ENCODE peak calls at places on chromosomes 13 and 19, in four cellular contexts. I is tibial nerve, Q is HCT116, X is coronary artery. R is an unnamed sample.

GRCh38 chr13:28128926-28129325 is 9.4 kb upstream of the PAN3 start:
- DNase-seq in I (no peak), X (no peak), Q (no peak), R (no peak)

GRCh38 chr13:40874138-40874776 is 84.8 kb downstream of the SLC25A15 start:
- DNase-seq in Q (no peak), I (no peak), X (no peak), R (peak)

GRCh38 chr13:32903720-32904119 is 112.5 kb upstream of the KL start:
- DNase-seq in X (no peak), I (no peak), Q (no peak), R (no peak)

GRCh38 chr13:111661052-111661451 is 340.6 kb downstream of the TEX29 start:
- DNase-seq in I (no peak), X (peak), Q (no peak), R (no peak)

GRCh38 chr19:46412034-46412982 is 1.1 kb downstream of the CCDC8 start:
- DNase-seq in I (no peak), Q (no peak), X (no peak), R (no peak)

GRCh38 chr13:85974604-85975366 is 175.6 kb upstream of the SLITRK6 start:
- DNase-seq in X (no peak), I (no peak), Q (no peak), R (no peak)

GRCh38 chr13:50592412-50593145 is 250.9 kb downstream of the DLEU7 start:
- DNase-seq in Q (no peak), I (no peak), X (no peak), R (peak)

GRCh38 chr19:13022859-13023636 is 27.8 kb downstream of the NFIX start:
- DNase-seq in I (peak), Q (no peak), X (peak), R (peak)

GRCh38 chr13:113923376-113924063 is 50.4 kb downstream of the C13orf46 start:
- DNase-seq in Q (no peak), X (peak), I (peak), R (no peak)

GRCh38 chr19:51926426-51926783 is 867 bp upstream of the ZNF613 start:
- DNase-seq in I (no peak), Q (no peak), X (no peak), R (no peak)

GRCh38 chr19:44745386-44745831 is 3.1 kb upstream of the BCL3 start:
- DNase-seq in Q (peak), I (peak), X (no peak), R (peak)

GRCh38 chr19:38068851-38069250 is 155.2 kb downstream of the DPF1 start:
- DNase-seq in X (no peak), I (no peak), Q (no peak), R (no peak)

GRCh38 chr13:108594153-108594552 is 35.3 kb upstream of the MYO16 start:
- DNase-seq in X (no peak), Q (no peak), I (no peak), R (no peak)

GRCh38 chr13:24683833-24684599 is 3.8 kb downstream of the ATP12A start:
- DNase-seq in Q (peak), I (peak), X (no peak), R (peak)

GRCh38 chr19:46115396-46116109 is 8.9 kb downstream of the IGFL3 start:
- DNase-seq in X (no peak), Q (peak), I (no peak), R (peak)

GRCh38 chr13:85091835-85092234 is 707.4 kb downstream of the SLITRK6 start:
- DNase-seq in Q (no peak), I (no peak), X (no peak), R (no peak)

GRCh38 chr13:114264886-114265611 is 16.4 kb upstream of the UPF3A start:
- DNase-seq in I (no peak), X (no peak), Q (no peak), R (no peak)

GRCh38 chr13:111531505-111531904 is 211.1 kb downstream of the TEX29 start:
- DNase-seq in Q (peak), I (no peak), X (peak), R (no peak)

GRCh38 chr13:23822252-23822824 is 66.9 kb downstream of the MIPEP start:
- DNase-seq in X (no peak), Q (no peak), I (no peak), R (peak)

GRCh38 chr19:33630880-33631627 is 9.3 kb downstream of the CHST8 start:
- DNase-seq in Q (no peak), X (peak), I (no peak), R (no peak)

GRCh38 chr19:41588497-41589209 is 12.7 kb downstream of the CEACAM21 start:
- DNase-seq in X (no peak), I (no peak), Q (no peak), R (peak)

GRCh38 chr13:30928971-30929370 is 3.5 kb upstream of the TEX26 start:
- DNase-seq in X (no peak), I (no peak), Q (no peak), R (no peak)

GRCh38 chr13:61664821-61665705 is 249.4 kb upstream of the PCDH20 start:
- DNase-seq in I (no peak), Q (peak), X (no peak), R (no peak)

GRCh38 chr13:44238011-44238421 is 135.6 kb upstream of the SERP2 start:
- DNase-seq in Q (no peak), I (no peak), X (no peak), R (peak)

GRCh38 chr13:39415403-39415802 is 187.6 kb downstream of the LHFPL6 start:
- DNase-seq in Q (peak), X (peak), I (no peak), R (peak)

GRCh38 chr19:17488593-17489391 is 18.5 kb downstream of the SLC27A1 start:
- DNase-seq in I (no peak), X (no peak), Q (peak), R (no peak)

GRCh38 chr19:19474950-19475781 is 40.2 kb downstream of the TSSK6 start:
- DNase-seq in I (no peak), Q (no peak), X (no peak), R (no peak)

GRCh38 chr13:73874460-73874859 is 259.7 kb downstream of the KLF12 start:
- DNase-seq in I (no peak), X (no peak), Q (no peak), R (no peak)

DNA sequence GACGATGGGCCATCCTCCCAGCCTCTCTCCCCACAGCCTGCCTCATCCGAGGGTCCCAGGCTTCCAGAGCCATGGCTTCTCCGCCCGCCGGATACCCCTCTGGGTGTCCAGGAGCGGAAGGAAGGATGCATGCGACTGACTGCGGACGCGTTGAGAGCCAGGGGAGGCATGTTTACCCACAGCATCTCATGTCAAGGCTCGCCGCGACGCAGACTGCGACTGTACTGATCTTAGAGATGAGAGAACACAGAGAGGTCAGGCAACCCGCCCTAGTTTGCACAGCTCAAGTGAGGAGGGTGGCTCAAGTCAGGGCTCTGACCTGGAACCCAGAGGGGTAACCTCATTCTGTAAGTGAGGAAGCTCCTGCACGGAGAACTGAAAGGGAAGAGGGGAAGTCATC is 5.5 kb downstream of the PTPRS start:
- DNase-seq in Q (no peak), X (no peak), I (no peak), R (no peak)
- H3K4me3 ChIP-seq in Q (no peak), X (no peak), I (no peak), R (no peak)

GRCh38 chr13:59521549-59521948 is 642.2 kb downstream of the DIAPH3 start:
- DNase-seq in Q (no peak), I (no peak), X (no peak), R (no peak)
- TF ChIP-seq CTCF in Q (no peak), I (no peak), X (no peak), R (no peak)

DNA sequence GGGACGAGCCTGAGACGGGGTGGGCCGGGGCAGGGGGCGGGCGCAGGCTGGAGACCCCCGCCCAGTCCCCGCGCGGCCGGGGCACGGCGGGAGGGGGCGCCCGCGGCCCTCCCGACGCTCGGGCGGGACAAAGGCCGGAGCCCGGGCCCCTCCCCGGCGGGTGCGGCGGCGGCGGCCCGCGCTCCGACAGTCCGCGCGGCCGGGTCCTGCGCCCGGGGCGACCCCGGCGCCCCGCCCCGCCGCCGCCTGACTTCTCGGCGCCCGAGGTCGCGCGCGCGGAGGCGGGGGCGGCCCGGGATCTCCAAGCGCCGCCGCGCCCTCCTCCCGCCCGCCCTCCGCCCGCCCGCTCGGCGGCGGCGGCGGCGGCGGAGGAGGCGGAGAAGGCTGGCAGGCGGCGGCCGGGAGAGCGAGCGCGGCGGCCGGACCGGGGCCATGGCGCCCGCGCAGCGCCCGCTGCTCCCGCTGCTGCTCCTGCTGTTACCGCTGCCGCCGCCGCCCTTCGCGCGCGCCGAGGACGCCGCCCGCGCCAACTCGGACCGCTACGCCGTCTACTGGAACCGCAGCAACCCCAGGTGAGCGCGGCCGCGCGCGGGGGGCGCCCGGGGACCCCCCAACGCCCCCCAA is at the start of gene EFNA2:
- DNase-seq in Q (no peak), I (no peak), X (no peak), R (no peak)
- H3K4me3 ChIP-seq in Q (peak), I (no peak), X (peak), R (no peak)

DNA sequence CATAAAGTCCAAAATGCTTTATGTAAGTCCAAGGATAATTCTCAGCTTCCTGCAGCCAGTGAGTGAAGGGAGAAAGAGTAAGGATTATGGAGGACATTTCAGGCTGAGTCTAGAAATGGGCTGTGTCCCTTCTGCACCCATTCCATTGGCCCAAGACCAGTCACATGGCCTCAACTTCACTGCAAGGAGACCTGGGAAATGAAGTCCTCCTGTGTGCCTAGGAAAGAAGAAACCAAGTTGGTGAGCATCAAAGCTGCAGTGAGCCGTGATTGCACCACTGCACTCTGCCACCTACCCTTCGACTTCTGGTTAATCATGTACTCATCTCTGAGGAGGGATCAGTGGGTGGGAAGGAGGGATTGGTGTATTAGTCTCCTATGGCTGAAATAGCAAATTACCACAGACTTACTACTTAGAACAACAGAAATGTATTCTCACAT is 3.6 kb upstream of the CD37 start:
- DNase-seq in I (no peak), Q (peak), X (peak), R (peak)
- TF ChIP-seq CTCF in I (no peak), Q (no peak), X (no peak), R (no peak)

GRCh38 chr13:20492641-20493040 is 33.0 kb downstream of the CRYL1 start:
- DNase-seq in Q (peak), X (no peak), I (no peak), R (peak)

GRCh38 chr13:20494656-20495055 is 31.0 kb downstream of the CRYL1 start:
- DNase-seq in Q (no peak), X (no peak), I (no peak), R (no peak)

GRCh38 chr13:20498129-20498528 is 27.5 kb downstream of the CRYL1 start:
- DNase-seq in I (no peak), Q (no peak), X (no peak), R (no peak)

GRCh38 chr13:20497376-20497775 is 28.3 kb downstream of the CRYL1 start:
- DNase-seq in X (no peak), I (no peak), Q (no peak), R (no peak)

DNA sequence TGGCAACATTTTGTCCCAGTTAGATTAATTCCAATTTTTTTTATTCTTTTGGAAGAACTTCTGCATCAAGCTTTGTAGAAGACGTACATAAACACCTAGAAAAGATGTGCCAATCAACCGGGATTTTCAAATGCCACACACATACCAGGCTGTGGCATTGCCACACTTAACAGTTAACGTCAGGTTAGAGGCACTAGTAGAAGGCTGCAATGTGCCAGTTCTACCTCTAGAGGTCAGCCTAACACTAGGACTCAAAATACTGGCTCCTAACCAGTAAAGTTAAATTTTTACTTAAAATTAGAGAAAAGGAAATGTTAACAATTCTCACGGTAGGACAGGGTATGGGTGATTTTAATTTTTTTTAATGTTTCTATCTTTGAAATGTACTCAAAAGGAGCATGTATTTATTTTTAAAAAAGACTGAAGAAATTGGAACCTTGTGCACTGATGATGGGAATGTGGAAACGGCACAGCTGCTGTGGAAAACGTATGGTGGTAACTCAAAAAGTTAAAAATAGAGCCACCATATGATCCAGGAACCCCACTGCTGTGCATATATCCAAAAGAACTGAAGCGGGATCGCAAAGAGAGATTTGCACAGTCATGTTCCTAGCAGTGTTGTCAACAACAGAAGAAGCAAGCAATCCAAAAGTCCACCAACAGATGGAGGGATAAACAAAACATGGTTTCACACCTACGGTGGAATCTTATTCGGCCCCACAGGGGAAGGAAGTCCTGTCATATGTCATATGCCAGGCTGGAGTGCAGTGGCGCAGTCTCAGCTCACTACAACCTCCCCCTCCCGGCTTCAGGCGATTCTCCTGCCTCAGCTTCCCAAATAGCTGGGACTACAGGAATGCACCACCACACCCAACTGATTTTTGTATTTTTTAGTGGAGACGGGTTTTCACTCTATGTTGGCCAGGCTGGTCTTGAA is 30.3 kb downstream of the CRYL1 start:
- DNase-seq in I (peak), Q (peak), X (no peak), R (peak)
- H3K4me3 ChIP-seq in I (no peak), Q (no peak), X (peak), R (peak)